ENCODE peak calls at places on chromosomes 6 and 20, in nine cellular contexts. J is fibroblast of lung, H is astrocyte of the cerebellum, R is mesendoderm, D is left ventricle myocardium inferior, W is AG10803, E is epithelial cell of proximal tubule, O is pancreas, T is ovary. S is an unnamed sample.

GRCh38 chr6:31548423-31548873 is 1.0 kb downstream of the NFKBIL1 start:
- DNase-seq in O (no peak), W (no peak), T (no peak), R (no peak), H (no peak), D (no peak), E (no peak), J (no peak), S (no peak)

GRCh38 chr6:70847685-70848084 is 109.2 kb downstream of the B3GAT2 start:
- DNase-seq in W (no peak), T (no peak), H (no peak), E (no peak), D (no peak), O (no peak), J (no peak), R (no peak), S (no peak)

GRCh38 chr6:37004044-37004984 is 1.1 kb upstream of the FGD2 start:
- DNase-seq in T (no peak), R (no peak), J (no peak), E (no peak), H (no peak), O (no peak), W (no peak), D (no peak), S (no peak)

GRCh38 chr6:106558364-106558763 is 70.9 kb downstream of the RTN4IP1 start:
- DNase-seq in D (no peak), J (no peak), R (no peak), T (no peak), E (no peak), O (no peak), H (no peak), W (no peak), S (no peak)

GRCh38 chr6:163333686-163334085 is 80.8 kb upstream of the QKI start:
- DNase-seq in O (no peak), E (no peak), H (no peak), T (no peak), J (no peak), R (no peak), W (no peak), D (no peak), S (no peak)

GRCh38 chr6:157151029-157151428 is 172.3 kb downstream of the TMEM242 start:
- DNase-seq in H (no peak), J (peak), T (no peak), R (no peak), E (no peak), W (no peak), D (no peak), O (no peak), S (no peak)

GRCh38 chr6:10658910-10659696 is 35.3 kb downstream of the C6orf52 start:
- DNase-seq in E (no peak), R (peak), O (no peak), J (no peak), H (no peak), D (no peak), W (no peak), T (no peak), S (no peak)

GRCh38 chr20:11453430-11453829 is 464.3 kb upstream of the BTBD3 start:
- DNase-seq in O (no peak), E (no peak), H (no peak), T (no peak), J (peak), R (no peak), W (peak), D (no peak), S (peak)

GRCh38 chr20:33685328-33686007 is 717 bp downstream of the E2F1 start:
- DNase-seq in T (no peak), D (no peak), W (no peak), E (no peak), R (peak), O (no peak), H (no peak), J (no peak), S (no peak)

GRCh38 chr6:21742238-21742660 is 148.7 kb downstream of the SOX4 start:
- DNase-seq in T (no peak), J (peak), D (no peak), E (no peak), R (peak), O (no peak), W (peak), H (no peak), S (peak)

GRCh38 chr6:168133186-168133585 is 54.2 kb upstream of the FRMD1 start:
- DNase-seq in W (peak), E (no peak), D (peak), J (peak), R (peak), O (no peak), H (peak), T (peak), S (no peak)

GRCh38 chr6:126170875-126171489 is 168.9 kb upstream of the CENPW start:
- DNase-seq in R (peak), J (no peak), E (no peak), D (no peak), T (no peak), O (peak), W (peak), H (no peak), S (no peak)

GRCh38 chr6:79467716-79468115 is 69.5 kb downstream of the LCA5 start:
- DNase-seq in E (no peak), W (no peak), R (peak), H (no peak), J (peak), D (no peak), T (no peak), O (no peak), S (no peak)

GRCh38 chr6:54008589-54008988 is 102.7 kb upstream of the MLIP start:
- DNase-seq in T (no peak), O (no peak), W (no peak), R (no peak), J (no peak), E (no peak), H (no peak), D (no peak), S (no peak)

DNA sequence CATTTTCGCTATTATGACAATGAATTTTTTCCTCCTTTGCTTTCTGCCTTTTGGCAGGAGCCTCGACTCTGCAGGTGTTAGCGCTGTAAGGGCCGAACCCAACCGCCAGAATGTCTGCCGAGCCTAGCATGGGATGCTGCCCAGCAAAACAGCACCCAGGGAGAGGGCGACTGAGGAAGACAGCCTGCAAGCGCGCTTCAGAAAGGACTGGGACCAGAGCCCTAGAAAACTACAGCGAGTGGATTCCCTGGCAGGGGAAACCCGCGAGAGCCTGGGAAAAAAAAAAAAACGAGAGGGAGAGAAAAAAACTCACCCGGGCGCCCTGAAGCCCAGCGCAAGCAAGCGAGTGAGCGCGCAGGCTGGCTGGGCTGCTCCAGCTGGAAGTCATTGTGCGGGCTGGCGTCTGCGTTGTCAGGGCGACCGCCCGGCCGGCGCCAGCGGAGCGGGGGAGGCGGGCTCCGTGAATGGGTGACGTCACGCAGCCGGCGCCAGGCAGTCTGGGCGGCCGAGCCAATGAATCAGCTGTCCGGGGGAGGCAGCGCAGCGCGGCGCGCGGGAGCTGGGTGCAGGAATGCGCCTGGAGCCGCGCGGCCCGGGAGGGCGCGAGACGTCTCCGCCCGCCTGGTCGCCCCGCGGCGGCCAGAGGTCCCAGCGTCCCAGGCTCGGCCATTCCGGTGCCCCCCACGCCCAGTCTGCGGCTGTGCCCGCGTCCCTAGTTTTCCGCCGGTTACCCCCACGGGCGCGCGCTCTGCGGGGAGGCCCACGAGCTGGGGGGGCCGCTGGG is 32.6 kb upstream of the ID4 start:
- DNase-seq in D (peak), O (peak), R (peak), J (peak), W (peak), T (peak), H (peak), E (no peak), S (peak)
- H3K4me3 ChIP-seq in D (peak), O (peak), R (peak), J (peak), W (peak), T (peak), H (peak), E (peak), S (peak)

GRCh38 chr20:25081065-25081729 is 744 bp downstream of the VSX1 start:
- DNase-seq in W (no peak), R (peak), J (no peak), H (no peak), O (no peak), E (no peak), D (no peak), T (no peak), S (no peak)
- H3K4me3 ChIP-seq in W (no peak), R (no peak), J (no peak), H (no peak), O (no peak), E (no peak), D (peak), T (no peak), S (no peak)

GRCh38 chr20:3885711-3886110 is 3.5 kb upstream of the PANK2 start:
- DNase-seq in R (no peak), H (no peak), J (no peak), E (no peak), D (no peak), W (no peak), T (no peak), O (no peak), S (no peak)
- H3K4me3 ChIP-seq in R (no peak), H (no peak), J (no peak), E (no peak), D (no peak), W (no peak), T (no peak), O (no peak), S (no peak)

GRCh38 chr20:48026981-48027592 is 241.8 kb upstream of the SULF2 start:
- DNase-seq in W (peak), J (peak), H (no peak), O (no peak), E (no peak), R (no peak), T (peak), D (no peak), S (no peak)

GRCh38 chr20:48019940-48020339 is 234.7 kb upstream of the SULF2 start:
- DNase-seq in D (no peak), E (no peak), H (no peak), O (no peak), T (no peak), J (no peak), W (no peak), R (no peak), S (no peak)

GRCh38 chr20:48025061-48025515 is 239.8 kb upstream of the SULF2 start:
- DNase-seq in R (peak), D (no peak), O (no peak), H (peak), T (peak), J (peak), E (no peak), W (peak), S (peak)

DNA sequence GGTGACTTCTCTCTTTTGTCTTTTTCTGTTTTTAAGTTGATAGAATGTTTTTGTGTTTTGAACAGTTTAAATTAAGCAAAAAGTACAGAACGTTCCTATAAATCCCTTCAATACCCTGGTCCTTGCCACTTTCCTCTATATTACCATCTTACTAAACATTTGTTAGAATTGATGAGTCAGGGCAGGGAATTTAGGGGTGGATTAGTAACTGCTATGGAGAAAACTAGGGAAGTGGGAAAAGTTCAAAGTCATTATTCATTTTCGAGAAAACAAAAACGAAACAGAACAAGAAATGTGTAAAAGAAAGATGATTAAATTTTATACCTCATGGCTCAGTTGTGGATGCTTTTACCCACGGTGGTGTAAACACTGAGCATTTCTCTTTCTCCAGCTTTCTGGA is 240.4 kb upstream of the SULF2 start:
- DNase-seq in R (no peak), E (no peak), D (no peak), O (no peak), W (peak), H (no peak), T (no peak), J (peak), S (peak)
- H3K4me3 ChIP-seq in R (no peak), E (peak), D (no peak), O (no peak), W (peak), H (no peak), T (peak), J (no peak), S (peak)

DNA sequence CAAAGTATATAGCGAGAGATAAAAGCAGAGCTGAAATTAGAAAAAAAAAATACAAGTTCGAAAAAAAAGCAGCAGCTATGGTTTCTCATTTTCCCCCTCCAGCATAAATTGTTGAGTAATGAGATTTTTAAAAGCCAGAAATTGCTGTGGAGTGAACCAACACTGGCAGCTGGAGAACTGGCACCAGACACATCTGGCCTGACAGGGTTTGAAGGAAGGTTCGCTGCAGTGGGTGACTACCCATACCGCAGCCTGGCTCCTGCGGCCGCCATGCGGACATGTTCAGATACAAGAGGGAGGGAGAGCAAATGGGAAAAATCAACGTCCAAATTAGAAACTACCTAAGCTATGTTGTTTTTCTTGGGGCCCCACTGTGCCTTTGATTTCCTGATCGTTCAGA is 3.3 kb downstream of the APCDD1L start:
- DNase-seq in W (peak), D (no peak), J (no peak), E (no peak), O (no peak), T (no peak), R (no peak), H (no peak), S (no peak)
- H3K4me3 ChIP-seq in W (no peak), D (no peak), J (no peak), E (no peak), O (no peak), T (no peak), R (no peak), H (no peak), S (no peak)

GRCh38 chr20:36467076-36467999 is 74.0 kb upstream of the MYL9 start:
- DNase-seq in O (peak), J (peak), T (no peak), H (no peak), W (peak), R (no peak), D (peak), E (no peak), S (no peak)
- H3K4me3 ChIP-seq in O (no peak), J (no peak), T (no peak), H (no peak), W (no peak), R (no peak), D (peak), E (no peak), S (no peak)

DNA sequence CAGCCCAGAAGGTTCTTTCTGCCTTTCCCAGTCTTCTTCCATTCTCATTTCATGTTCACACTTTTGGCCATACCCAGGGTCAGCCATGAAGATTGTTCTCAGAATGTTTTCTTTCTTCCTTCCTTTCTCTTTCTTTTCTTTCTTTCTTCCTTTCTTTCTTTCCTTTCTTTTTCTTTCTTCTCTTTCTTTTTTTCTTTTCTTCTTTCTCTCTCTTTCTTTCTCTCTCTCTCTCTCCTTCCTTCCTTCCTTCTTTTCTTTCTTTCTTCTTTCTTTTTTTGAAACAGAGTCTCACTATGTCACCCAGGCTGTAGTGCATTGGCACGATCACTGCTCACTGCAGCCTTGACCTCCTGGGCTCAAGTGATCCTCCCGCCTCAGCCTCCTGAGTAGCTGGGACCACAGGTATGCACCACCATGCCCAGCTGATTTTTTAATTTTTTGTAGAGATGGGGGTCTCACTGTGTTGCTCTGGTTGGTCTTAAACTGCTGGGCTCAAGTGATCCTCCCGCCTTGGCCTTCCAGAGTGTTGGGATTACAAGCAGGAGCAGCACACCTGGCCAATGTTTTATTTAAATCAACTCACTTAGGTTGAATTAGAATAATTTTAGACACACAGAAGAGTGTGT is 13.1 kb upstream of the FAM110A start:
- DNase-seq in E (no peak), O (no peak), H (no peak), J (no peak), T (no peak), D (no peak), W (no peak), R (no peak), S (no peak)
- H3K4me3 ChIP-seq in E (no peak), O (no peak), H (no peak), J (no peak), T (no peak), D (no peak), W (no peak), R (no peak), S (no peak)

S was measured in AG04449.